ENCODE peak calls at places on chromosomes 2 and 18, in eight cellular contexts. A, L, V, F, E, H, W and Y are unnamed samples.

GRCh38 chr2:237818066-237818473 is 19.5 kb downstream of the RBM44 start:
- DNase-seq in W (no peak), L (peak; percentile 45), F (no peak), A (peak; percentile 85), E (no peak), H (no peak), V (no peak), Y (peak; percentile 49)

GRCh38 chr2:112884869-112885502 is 26.0 kb upstream of the IL37 start:
- DNase-seq in F (peak; percentile 72), E (peak; percentile 65), H (peak; percentile 63), V (peak; percentile 63), W (peak; percentile 87), A (peak; percentile 44), L (no peak), Y (peak; percentile 37)

GRCh38 chr2:128327180-128327964 is 8.7 kb upstream of the HS6ST1 start:
- DNase-seq in H (no peak), E (no peak), A (no peak), W (no peak), L (no peak), F (peak; percentile 10), V (no peak), Y (no peak)

GRCh38 chr2:23198316-23199114 is 186.5 kb upstream of the KLHL29 start:
- DNase-seq in E (no peak), V (no peak), H (no peak), A (no peak), L (no peak), W (no peak), F (no peak), Y (no peak)

GRCh38 chr2:104784264-104784663 is 69.7 kb upstream of the POU3F3 start:
- DNase-seq in V (no peak), W (no peak), A (no peak), L (no peak), E (no peak), H (no peak), F (no peak), Y (no peak)

GRCh38 chr2:219570924-219571310 is 422 bp downstream of the OBSL1 start:
- DNase-seq in E (peak; percentile 43), A (peak; percentile 8), H (no peak), F (no peak), W (no peak), L (peak; percentile 12), V (no peak), Y (no peak)

GRCh38 chr18:63160172-63160995 is 159.2 kb downstream of the BCL2 start:
- DNase-seq in W (peak; percentile 83), V (no peak), L (no peak), H (peak; percentile 28), F (no peak), A (no peak), E (no peak), Y (no peak)

GRCh38 chr2:163692611-163693482 is 43.0 kb downstream of the FIGN start:
- DNase-seq in E (no peak), W (no peak), A (no peak), V (no peak), F (no peak), L (peak; percentile 54), H (no peak), Y (no peak)

GRCh38 chr2:55848096-55848495 is 75.5 kb downstream of the EFEMP1 start:
- DNase-seq in L (peak; percentile 22), H (no peak), V (no peak), W (no peak), F (no peak), A (no peak), E (no peak), Y (no peak)

GRCh38 chr2:10773841-10774341 is 38.7 kb downstream of the PDIA6 start:
- DNase-seq in H (no peak), W (peak; percentile 42), A (peak; percentile 49), L (no peak), E (no peak), F (no peak), V (no peak), Y (no peak)

GRCh38 chr18:42929181-42929580 is 186.3 kb downstream of the RIT2 start:
- DNase-seq in A (no peak), E (no peak), W (no peak), H (no peak), F (no peak), L (no peak), V (no peak), Y (no peak)

GRCh38 chr2:11257078-11257477 is 87.4 kb downstream of the ROCK2 start:
- DNase-seq in A (no peak), E (no peak), V (no peak), F (no peak), L (no peak), H (no peak), W (no peak), Y (no peak)

GRCh38 chr18:9700261-9700796 is 7.8 kb upstream of the RAB31 start:
- DNase-seq in L (peak; percentile 68), H (no peak), E (no peak), A (no peak), W (no peak), F (no peak), V (no peak), Y (peak; percentile 60)

GRCh38 chr2:119293900-119294299 is 70.3 kb downstream of the STEAP3 start:
- DNase-seq in E (no peak), W (no peak), F (no peak), V (no peak), A (no peak), L (no peak), H (no peak), Y (no peak)

GRCh38 chr2:178478442-178479274 is at the start of gene FKBP7:
- DNase-seq in E (peak; percentile 88), W (peak; percentile 98), A (peak; percentile 72), F (peak; percentile 94), V (peak; percentile 92), H (peak; percentile 81), L (peak; percentile 77), Y (peak; percentile 94)

GRCh38 chr2:178478102-178478441 is 328 bp downstream of the FKBP7 start:
- DNase-seq in W (peak; percentile 75), E (peak; percentile 18), L (peak; percentile 31), V (no peak), H (no peak), F (no peak), A (peak; percentile 14), Y (no peak)

GRCh38 chr2:178479275-178479616 is 846 bp upstream of the FKBP7 start:
- DNase-seq in V (no peak), W (no peak), F (no peak), E (no peak), H (no peak), L (no peak), A (no peak), Y (no peak)

GRCh38 chr2:178480227-178481181 is at the start of gene PLEKHA3:
- DNase-seq in V (peak; percentile 98), E (peak; percentile 98), A (peak; percentile 94), F (peak; percentile 97), W (peak; percentile 98), L (peak; percentile 94), H (peak; percentile 79), Y (peak; percentile 90)

DNA sequence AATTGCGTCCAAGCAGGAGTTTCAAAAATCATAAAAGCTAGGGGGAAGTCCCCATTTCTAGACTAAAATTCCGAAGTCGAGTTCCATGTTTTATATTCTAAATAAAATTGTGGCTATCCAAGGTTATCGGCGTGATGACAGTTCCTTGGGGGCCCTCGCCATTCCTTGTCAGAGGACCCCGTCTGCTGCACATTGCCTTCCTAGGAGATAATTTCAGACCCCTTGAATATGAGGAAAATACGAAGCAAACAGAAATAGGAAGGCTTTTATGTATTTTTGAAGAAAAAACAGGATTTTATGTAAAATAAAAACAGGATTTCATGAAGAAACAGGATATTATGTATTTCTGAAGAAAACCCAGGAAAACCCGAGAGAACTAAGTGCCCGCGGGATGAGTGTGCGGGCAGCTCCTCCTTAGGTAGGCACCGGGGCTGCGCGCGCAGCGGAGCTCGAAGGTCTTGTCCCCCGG is 465 bp upstream of the PLEKHA3 start:
- DNase-seq in F (no peak), L (no peak), A (no peak), H (no peak), W (no peak), V (no peak), E (no peak), Y (no peak)
- H3K27ac ChIP-seq in F (peak overlapping the region; percentile 97), L (peak overlapping the region; percentile 74), A (peak overlapping the region; percentile 56), H (peak overlapping the region; percentile 81), W (peak overlapping the region; percentile 95), V (peak overlapping the region; percentile 96), E (peak overlapping the region; percentile 98), Y (peak overlapping the region; percentile 79)

DNA sequence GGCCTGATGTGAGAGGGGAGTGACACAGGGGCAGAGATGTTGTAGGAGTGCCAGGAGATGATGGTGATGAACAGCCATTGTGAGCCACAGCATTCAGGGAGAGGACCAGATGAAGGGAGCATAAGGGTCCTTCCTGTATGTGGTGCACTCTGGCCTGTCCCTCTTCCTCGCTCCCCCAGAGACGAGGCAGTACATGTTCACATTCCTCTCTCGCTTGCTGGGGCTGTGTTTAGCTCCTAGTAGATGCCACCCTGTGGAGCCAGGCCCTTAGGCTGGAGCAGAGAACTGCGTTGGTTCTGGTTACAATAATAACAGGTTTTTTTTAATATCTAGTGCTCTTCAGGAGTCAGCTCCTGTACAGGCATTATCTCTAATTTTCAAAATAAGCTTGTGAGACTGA is 171.1 kb upstream of the MYT1L start:
- DNase-seq in E (no peak), V (no peak), H (no peak), L (no peak), A (no peak), W (no peak), F (no peak), Y (no peak)
- H3K9me3 ChIP-seq in E (no peaks in the 10 kb centered on the region), V (no peaks in the 10 kb centered on the region), H (no peaks in the 10 kb centered on the region), L (peaks cover 31% of the 10 kb centered on the region), A (peaks cover 18% of the 10 kb centered on the region), W (no peaks in the 10 kb centered on the region), F (no peaks in the 10 kb centered on the region), Y (no peaks in the 10 kb centered on the region)

DNA sequence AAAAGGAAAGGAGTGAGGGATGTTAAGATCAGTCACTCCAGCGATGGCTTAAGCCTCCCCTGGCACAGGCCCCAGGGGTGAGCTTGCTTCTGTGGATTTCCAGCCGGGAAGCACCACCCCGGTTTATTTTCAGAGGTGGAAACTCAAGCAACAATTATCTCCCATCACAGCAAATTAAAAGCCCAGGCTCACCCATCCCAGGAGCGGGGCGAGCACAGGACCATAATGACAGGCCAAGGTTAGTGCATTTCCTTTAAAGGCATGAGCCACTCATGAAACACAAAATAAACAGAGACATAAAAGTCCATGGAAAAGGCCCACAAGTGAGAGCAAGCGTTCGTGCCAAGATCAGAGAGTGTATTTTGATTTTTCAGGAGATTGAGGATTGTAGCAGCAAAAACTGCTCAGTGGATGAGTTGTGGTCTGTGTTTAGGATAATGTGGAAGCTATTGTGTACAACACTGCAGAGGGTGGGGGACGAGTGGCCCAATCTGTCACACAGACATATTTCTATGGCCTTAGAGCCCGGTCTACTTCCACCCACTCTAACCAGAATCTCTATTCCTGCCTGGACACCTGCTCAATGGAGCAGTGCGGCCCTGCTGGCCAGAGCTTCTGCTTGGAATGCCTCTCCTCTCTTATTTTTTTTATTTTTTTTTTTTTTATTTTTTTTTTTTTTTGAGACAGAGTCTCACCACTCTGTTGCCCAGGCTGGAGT is 111.4 kb upstream of the CDC42EP3 start:
- DNase-seq in F (no peak), A (no peak), H (no peak), V (no peak), E (no peak), L (peak; percentile 56), W (no peak), Y (no peak)
- H3K4me1 ChIP-seq in F (no peaks in the 10 kb centered on the region), A (peaks cover 58% of the 10 kb centered on the region), H (no peaks in the 10 kb centered on the region), V (peaks cover 7% of the 10 kb centered on the region), E (no peaks in the 10 kb centered on the region), L (peaks cover 46% of the 10 kb centered on the region), W (no peaks in the 10 kb centered on the region), Y (no peaks in the 10 kb centered on the region)

DNA sequence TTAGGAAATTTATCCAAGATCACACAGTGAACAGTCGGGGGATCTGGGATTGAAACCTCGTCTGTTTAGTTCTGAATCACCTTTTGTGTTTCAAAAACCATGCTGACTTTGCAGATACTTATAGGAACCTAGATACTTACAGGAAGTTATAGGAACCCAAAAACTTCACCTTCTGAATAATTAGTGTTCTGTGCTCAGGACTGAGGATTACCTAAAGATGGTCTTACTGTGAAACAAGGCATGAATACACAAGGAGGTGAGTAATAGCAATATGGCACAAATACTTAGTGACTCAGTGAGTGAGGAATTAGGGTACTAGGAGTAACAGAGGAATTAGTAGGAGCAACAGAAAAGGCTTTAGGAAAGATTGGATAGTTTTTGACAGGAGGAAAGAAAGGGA is 145.5 kb downstream of the LRATD1 start:
- DNase-seq in L (peak; percentile 41), A (peak; percentile 84), H (no peak), W (no peak), V (no peak), E (no peak), F (no peak), Y (no peak)
- H3K27ac ChIP-seq in L (no peak overlapping the region), A (peak overlapping the region; percentile 58), H (no peak overlapping the region), W (no peak overlapping the region), V (no peak overlapping the region), E (no peak overlapping the region), F (no peak overlapping the region), Y (no peak overlapping the region)